ENCODE peak calls at places on chromosome 22, in seven cellular contexts. V, O, A, N, T, U and H are unnamed samples.

GRCh38 chr22:25068701-25069100 is 116.2 kb downstream of the KIAA1671 start:
- DNase-seq in V (no peak), O (no peak), A (no peak), N (peak; percentile 78), T (no peak), U (no peak), H (no peak)

GRCh38 chr22:26564181-26564580 is 25.8 kb downstream of the TPST2 start:
- DNase-seq in V (no peak), O (no peak), A (no peak), N (no peak), T (no peak), U (no peak), H (no peak)

GRCh38 chr22:17213976-17214375 is 5.3 kb downstream of the ADA2 start:
- DNase-seq in V (peak; percentile 79), O (peak; percentile 72), A (peak; percentile 69), N (no peak), T (peak; percentile 38), U (peak; percentile 40), H (no peak)

GRCh38 chr22:42844756-42845155 is 12.3 kb downstream of the ARFGAP3 start:
- DNase-seq in V (no peak), O (no peak), A (no peak), N (no peak), T (no peak), U (peak; percentile 26), H (no peak)

GRCh38 chr22:38104084-38104483 is 6.4 kb downstream of the BAIAP2L2 start:
- DNase-seq in V (peak; percentile 85), O (peak; percentile 65), A (no peak), N (no peak), T (no peak), U (peak; percentile 8), H (no peak)

GRCh38 chr22:26903030-26903856 is 245.9 kb downstream of the MIAT start:
- DNase-seq in V (peak; percentile 59), O (peak; percentile 70), A (peak; percentile 47), N (no peak), T (no peak), U (no peak), H (no peak)

GRCh38 chr22:39251762-39252460 is 7.1 kb upstream of the PDGFB start:
- DNase-seq in V (no peak), O (no peak), A (no peak), N (no peak), T (peak; percentile 62), U (no peak), H (no peak)

GRCh38 chr22:42635531-42635930 is 4.9 kb downstream of the ATP5MGL start:
- DNase-seq in V (no peak), O (no peak), A (peak; percentile 55), N (no peak), T (peak; percentile 67), U (peak; percentile 85), H (no peak)

GRCh38 chr22:43433904-43434600 is 22.2 kb downstream of the MPPED1 start:
- DNase-seq in V (no peak), O (no peak), A (no peak), N (peak; percentile 49), T (no peak), U (no peak), H (no peak)

GRCh38 chr22:40547729-40548143 is 88.8 kb downstream of the MRTFA start:
- DNase-seq in V (no peak), O (no peak), A (no peak), N (no peak), T (no peak), U (no peak), H (no peak)

GRCh38 chr22:29040385-29041275 is 21.0 kb downstream of the C22orf31 start:
- DNase-seq in V (peak; percentile 88), O (no peak), A (peak; percentile 66), N (no peak), T (peak; percentile 74), U (peak; percentile 73), H (no peak)

GRCh38 chr22:26617251-26618199 is at the start of gene CRYBB1:
- DNase-seq in V (peak; percentile 56), O (peak; percentile 53), A (peak; percentile 16), N (peak; percentile 77), T (no peak), U (no peak), H (no peak)

GRCh38 chr22:41873391-41873790 is 40.5 kb downstream of the SREBF2 start:
- DNase-seq in V (no peak), O (no peak), A (no peak), N (no peak), T (no peak), U (no peak), H (no peak)

GRCh38 chr22:21980547-21980946 is 2.0 kb downstream of the TOP3B start:
- DNase-seq in V (no peak), O (no peak), A (no peak), N (peak; percentile 36), T (no peak), U (no peak), H (no peak)

GRCh38 chr22:47128216-47129215 is 366.1 kb downstream of the TBC1D22A start:
- DNase-seq in V (no peak), O (no peak), A (no peak), N (peak; percentile 70), T (no peak), U (no peak), H (no peak)

GRCh38 chr22:17783773-17784480 is 9.7 kb upstream of the BID start:
- DNase-seq in V (no peak), O (no peak), A (no peak), N (no peak), T (no peak), U (no peak), H (no peak)

GRCh38 chr22:26134654-26135330 is 34.5 kb upstream of the SEZ6L start:
- DNase-seq in V (peak; percentile 72), O (peak; percentile 58), A (no peak), N (no peak), T (no peak), U (peak; percentile 6), H (no peak)

GRCh38 chr22:25219948-25220442 is 556 bp downstream of the CRYBB2 start:
- DNase-seq in V (no peak), O (no peak), A (no peak), N (no peak), T (no peak), U (no peak), H (no peak)

GRCh38 chr22:17135153-17135760 is 14.1 kb upstream of the TMEM121B start:
- DNase-seq in V (no peak), O (no peak), A (no peak), N (peak; percentile 44), T (no peak), U (no peak), H (no peak)

GRCh38 chr22:29385748-29386147 is 2.6 kb downstream of the AP1B1 start:
- DNase-seq in V (no peak), O (no peak), A (peak; percentile 44), N (peak; percentile 83), T (peak; percentile 57), U (no peak), H (no peak)

GRCh38 chr22:17938484-17938924 is 85.9 kb downstream of the MICAL3 start:
- DNase-seq in V (no peak), O (no peak), A (no peak), N (no peak), T (no peak), U (no peak), H (no peak)

GRCh38 chr22:48942698-48943566 is 884.7 kb downstream of the BRD1 start:
- DNase-seq in V (no peak), O (peak; percentile 24), A (peak; percentile 2), N (peak; percentile 56), T (peak; percentile 21), U (no peak), H (no peak)

GRCh38 chr22:32804036-32804435 is 2.5 kb downstream of the TIMP3 start:
- DNase-seq in V (no peak), O (no peak), A (no peak), N (no peak), T (no peak), U (no peak), H (no peak)

GRCh38 chr22:32904044-32904443 is 102.5 kb downstream of the TIMP3 start:
- DNase-seq in V (peak; percentile 83), O (no peak), A (peak; percentile 15), N (no peak), T (no peak), U (peak; percentile 51), H (no peak)

GRCh38 chr22:24592144-24592845 is 578 bp downstream of the LRRC75B start:
- DNase-seq in V (peak; percentile 74), O (peak; percentile 66), A (peak; percentile 38), N (no peak), T (no peak), U (no peak), H (no peak)

GRCh38 chr22:31005535-31005934 is 36.5 kb downstream of the TUG1 start:
- DNase-seq in V (no peak), O (no peak), A (no peak), N (no peak), T (no peak), U (no peak), H (no peak)
- TF ChIP-seq POLR2AphosphoS5 in V (no peak), O (no peak), A (no peak), N (no peak), T (no peak), U (no peak), H (no peak)

GRCh38 chr22:23102776-23103175 is 32.5 kb downstream of the GNAZ start:
- DNase-seq in V (no peak), O (no peak), A (no peak), N (no peak), T (peak; percentile 70), U (no peak), H (no peak)
- TF ChIP-seq POLR2AphosphoS5 in V (no peak), O (no peak), A (no peak), N (no peak), T (no peak), U (no peak), H (no peak)

GRCh38 chr22:46074771-46075551 is 75.4 kb upstream of the PPARA start:
- DNase-seq in V (peak; percentile 36), O (no peak), A (peak; percentile 35), N (peak; percentile 71), T (peak; percentile 33), U (no peak), H (no peak)

GRCh38 chr22:46078241-46079092 is 71.9 kb upstream of the PPARA start:
- DNase-seq in V (peak; percentile 57), O (no peak), A (peak; percentile 32), N (peak; percentile 76), T (peak; percentile 81), U (no peak), H (no peak)

GRCh38 chr22:46075764-46076531 is 74.4 kb upstream of the PPARA start:
- DNase-seq in V (no peak), O (no peak), A (peak; percentile 8), N (peak; percentile 66), T (peak; percentile 24), U (no peak), H (no peak)

GRCh38 chr22:46077669-46078099 is 72.6 kb upstream of the PPARA start:
- DNase-seq in V (no peak), O (no peak), A (peak; percentile 8), N (peak; percentile 43), T (peak; percentile 25), U (no peak), H (no peak)

GRCh38 chr22:46076651-46077339 is 73.5 kb upstream of the PPARA start:
- DNase-seq in V (peak; percentile 54), O (no peak), A (peak; percentile 28), N (peak; percentile 74), T (peak; percentile 59), U (no peak), H (no peak)
- TF ChIP-seq POLR2AphosphoS5 in V (no peak), O (no peak), A (peak; percentile 25), N (peak; percentile 54), T (peak; percentile 30), U (no peak), H (no peak)

GRCh38 chr22:23203452-23204124 is 23.3 kb downstream of the BCR start:
- DNase-seq in V (no peak), O (no peak), A (no peak), N (peak; percentile 30), T (no peak), U (no peak), H (no peak)
- TF ChIP-seq POLR2AphosphoS5 in V (no peak), O (no peak), A (no peak), N (no peak), T (no peak), U (no peak), H (no peak)